ENCODE peak calls at places on chromosomes 1 and 21, in four cellular contexts. R, P, D and N are unnamed samples. For H3K4me1, the result is how much of the 10 kb centered on the place peaks cover.

GRCh38 chr1:36778773-36779172 is 255.5 kb downstream of the GRIK3 start:
- DNase-seq in P (peak), R (no peak), D (no peak), N (no peak)

GRCh38 chr1:35661474-35661795 is 20.1 kb upstream of the PSMB2 start:
- DNase-seq in D (no peak), P (no peak), R (no peak), N (no peak)

GRCh38 chr1:242004751-242005495 is 6.0 kb upstream of the MAP1LC3C start:
- DNase-seq in R (no peak), P (no peak), D (no peak), N (no peak)

GRCh38 chr1:168301664-168302320 is 21.1 kb downstream of the TBX19 start:
- DNase-seq in D (no peak), P (no peak), R (no peak), N (no peak)

GRCh38 chr1:215290018-215290417 is 207.5 kb downstream of the KCNK2 start:
- DNase-seq in R (no peak), D (no peak), P (no peak), N (no peak)

GRCh38 chr1:220684890-220685289 is 5.3 kb upstream of the C1orf115 start:
- DNase-seq in R (no peak), P (no peak), D (no peak), N (no peak)

GRCh38 chr1:214540324-214540723 is 11.1 kb downstream of the PTPN14 start:
- DNase-seq in D (no peak), P (no peak), R (no peak), N (no peak)

GRCh38 chr21:18951291-18952038 is 547.9 kb upstream of the TMPRSS15 start:
- DNase-seq in R (no peak), D (no peak), P (peak), N (no peak)

GRCh38 chr1:197902131-197902453 is 338 bp upstream of the C1orf53 start:
- DNase-seq in D (no peak), P (no peak), R (no peak), N (no peak)

GRCh38 chr1:171355727-171356126 is 41.7 kb downstream of the FMO4 start:
- DNase-seq in R (no peak), D (no peak), P (no peak), N (no peak)

GRCh38 chr1:53026254-53026653 is 35.8 kb upstream of the PODN start:
- DNase-seq in P (no peak), R (no peak), D (no peak), N (no peak)

GRCh38 chr1:116983112-116983511 is 18.4 kb upstream of the CD101 start:
- DNase-seq in R (no peak), D (no peak), P (no peak), N (no peak)

GRCh38 chr1:2480986-2481364 is 4.9 kb downstream of the PLCH2 start:
- DNase-seq in R (peak), P (peak), D (no peak), N (no peak)

GRCh38 chr1:42737986-42738677 is 1.9 kb downstream of the CLDN19 start:
- DNase-seq in D (no peak), R (no peak), P (no peak), N (no peak)

DNA sequence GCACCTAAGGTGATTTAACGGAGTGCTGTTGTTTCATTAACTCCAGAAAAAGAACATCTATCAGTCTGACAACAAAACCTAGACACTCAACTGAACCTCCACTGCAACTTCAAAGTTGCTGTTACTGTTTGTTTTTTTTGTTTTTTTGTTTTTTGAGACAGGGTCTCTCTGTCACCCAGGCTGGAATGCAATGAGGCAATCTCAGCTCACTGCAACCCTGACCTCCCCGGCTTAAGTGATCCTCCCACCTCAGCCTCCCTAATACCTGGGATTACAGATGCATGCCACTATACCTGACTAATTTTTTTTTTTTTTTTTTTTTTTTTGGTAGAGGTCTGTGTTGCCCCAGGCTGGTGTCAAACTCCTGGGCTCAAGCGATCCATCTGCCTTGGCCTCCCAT is 66.7 kb upstream of the SDC3 start:
- DNase-seq in D (no peak), R (no peak), P (no peak), N (no peak)
- H3K4me1 ChIP-seq in D (under half), R (under half), P (under half), N (under half)

GRCh38 chr1:19385236-19385635 is 73.1 kb downstream of the SLC66A1 start:
- DNase-seq in R (no peak), P (no peak), D (no peak), N (no peak)

GRCh38 chr1:19387045-19387467 is 74.9 kb downstream of the SLC66A1 start:
- DNase-seq in D (no peak), R (no peak), P (no peak), N (no peak)

GRCh38 chr1:19384113-19384512 is 72.0 kb downstream of the SLC66A1 start:
- DNase-seq in P (peak), D (peak), R (no peak), N (peak)

GRCh38 chr1:19385869-19386591 is 73.9 kb downstream of the SLC66A1 start:
- DNase-seq in R (peak), D (peak), P (no peak), N (peak)

DNA sequence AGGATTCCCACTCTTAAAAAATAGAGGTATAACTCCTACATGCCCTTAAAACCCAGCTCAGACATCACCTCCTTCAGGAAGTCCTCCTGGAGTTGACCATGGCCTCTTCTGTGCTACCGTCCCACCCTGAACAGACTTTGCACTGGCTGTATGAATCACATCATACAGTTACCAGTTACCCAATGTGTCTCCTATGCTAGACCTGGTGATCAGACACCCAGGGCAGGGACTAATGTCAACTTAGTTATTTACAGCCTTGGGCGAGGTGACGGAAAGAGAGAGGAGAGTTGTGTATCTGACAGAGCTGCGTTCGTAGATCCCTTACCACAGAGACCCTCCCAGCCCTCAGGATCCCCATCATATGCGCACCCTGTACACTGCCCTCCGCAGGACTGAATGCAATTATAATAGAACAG is 72.7 kb downstream of the SLC66A1 start:
- DNase-seq in P (no peak), R (peak), D (no peak), N (no peak)
- H3K4me1 ChIP-seq in P (under half), R (under half), D (under half), N (under half)

GRCh38 chr21:44920694-44921604 is at the start of gene ITGB2:
- DNase-seq in P (no peak), D (peak), R (peak), N (no peak)
- H3K4me1 ChIP-seq in P (under half), D (under half), R (under half), N (under half)

GRCh38 chr1:221810406-221810805 is 68.5 kb upstream of the DUSP10 start:
- DNase-seq in R (no peak), D (no peak), P (no peak), N (no peak)
- H3K4me1 ChIP-seq in R (under half), D (under half), P (under half), N (under half)

GRCh38 chr1:62735491-62736171 is 47.4 kb upstream of the DOCK7 start:
- DNase-seq in P (no peak), R (no peak), D (no peak), N (no peak)
- H3K4me1 ChIP-seq in P (under half), R (under half), D (under half), N (under half)

GRCh38 chr1:64517640-64518039 is 47.7 kb downstream of the CACHD1 start:
- DNase-seq in D (no peak), P (no peak), R (no peak), N (no peak)
- H3K4me1 ChIP-seq in D (under half), P (half or more), R (under half), N (half or more)

DNA sequence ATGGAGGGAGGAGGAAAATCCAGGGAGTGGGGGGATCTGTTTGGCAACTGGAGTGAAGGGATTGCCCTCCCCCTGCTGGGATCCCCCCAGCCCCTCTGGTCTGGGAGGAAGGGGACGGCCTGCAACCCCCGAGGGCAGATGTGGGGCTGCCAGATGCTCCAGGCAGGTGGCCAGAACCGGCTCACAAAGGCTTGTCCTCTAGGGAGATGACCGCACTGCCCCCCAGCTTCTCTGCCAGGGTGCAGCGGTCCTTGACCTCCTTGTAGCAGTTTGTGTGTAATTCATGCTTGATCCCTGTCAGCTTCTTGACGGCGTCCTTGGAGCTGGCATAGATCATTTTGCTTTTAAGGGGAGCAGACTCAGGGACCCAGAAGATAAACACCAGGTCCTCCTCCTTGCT is 69.2 kb downstream of the ROR1 start:
- DNase-seq in R (no peak), D (no peak), P (no peak), N (no peak)
- H3K4me1 ChIP-seq in R (under half), D (under half), P (under half), N (under half)